ENCODE peak calls at places on chromosomes 5 and 9, in four cellular contexts. I, N, F and Y are unnamed samples.

GRCh38 chr9:137649553-137649952 is 30.7 kb downstream of the EHMT1 start:
- DNase-seq in I (no peak), N (no peak), F (no peak), Y (no peak)

GRCh38 chr9:89655990-89656657 is 51.3 kb downstream of the GADD45G start:
- DNase-seq in I (peak; percentile 73), N (no peak), F (peak; percentile 58), Y (no peak)

GRCh38 chr5:5062903-5063302 is 77.2 kb upstream of the ADAMTS16 start:
- DNase-seq in I (no peak), N (no peak), F (no peak), Y (no peak)

GRCh38 chr5:73296772-73297171 is 123.8 kb downstream of the TMEM174 start:
- DNase-seq in I (no peak), N (no peak), F (no peak), Y (no peak)

GRCh38 chr5:97998946-97999345 is 774.5 kb upstream of the RGMB start:
- DNase-seq in I (no peak), N (no peak), F (no peak), Y (no peak)

GRCh38 chr5:13866792-13867191 is 77.7 kb downstream of the DNAH5 start:
- DNase-seq in I (no peak), N (no peak), F (no peak), Y (no peak)

GRCh38 chr5:98492258-98492657 is 281.2 kb upstream of the RGMB start:
- DNase-seq in I (no peak), N (no peak), F (no peak), Y (no peak)

GRCh38 chr5:80701597-80701996 is 46.8 kb upstream of the DHFR start:
- DNase-seq in I (no peak), N (no peak), F (no peak), Y (no peak)

GRCh38 chr5:112793201-112793600 is 55.5 kb downstream of the APC start:
- DNase-seq in I (no peak), N (no peak), F (no peak), Y (no peak)

GRCh38 chr9:115220339-115221009 is 102.5 kb upstream of the TNC start:
- DNase-seq in I (no peak), N (no peak), F (no peak), Y (no peak)

GRCh38 chr9:117344892-117345660 is 69.8 kb downstream of the ASTN2 start:
- DNase-seq in I (no peak), N (no peak), F (no peak), Y (no peak)

GRCh38 chr5:174720066-174720611 is 4.2 kb upstream of the MSX2 start:
- DNase-seq in I (no peak), N (no peak), F (no peak), Y (no peak)

GRCh38 chr5:92917044-92917443 is 664.0 kb downstream of the NR2F1-AS1 start:
- DNase-seq in I (no peak), N (no peak), F (no peak), Y (no peak)

GRCh38 chr9:89796606-89797005 is 191.8 kb downstream of the GADD45G start:
- DNase-seq in I (no peak), N (no peak), F (no peak), Y (no peak)

GRCh38 chr5:53431665-53432064 is 48.8 kb upstream of the FST start:
- DNase-seq in I (no peak), N (no peak), F (no peak), Y (no peak)

GRCh38 chr9:100759166-100759565 is 181.3 kb downstream of the CAVIN4 start:
- DNase-seq in I (no peak), N (no peak), F (no peak), Y (no peak)

GRCh38 chr9:131837316-131837715 is 97.4 kb upstream of the RAPGEF1 start:
- DNase-seq in I (no peak), N (peak; percentile 55), F (peak; percentile 41), Y (no peak)

GRCh38 chr5:68141494-68141893 is 74.1 kb upstream of the PIK3R1 start:
- DNase-seq in I (no peak), N (no peak), F (no peak), Y (no peak)

GRCh38 chr5:175691761-175692160 is 33.9 kb downstream of the HRH2 start:
- DNase-seq in I (no peak), N (no peak), F (no peak), Y (no peak)

GRCh38 chr9:133703571-133704399 is 34.4 kb downstream of the SARDH start:
- DNase-seq in I (no peak), N (no peak), F (no peak), Y (no peak)

GRCh38 chr5:150434502-150434901 is 15.0 kb downstream of the RPS14 start:
- DNase-seq in I (no peak), N (no peak), F (no peak), Y (no peak)

GRCh38 chr5:56987171-56987570 is 35.2 kb upstream of the MIER3 start:
- DNase-seq in I (no peak), N (no peak), F (no peak), Y (no peak)

GRCh38 chr9:127505396-127506116 is 54.2 kb downstream of the LRSAM1 start:
- DNase-seq in I (no peak), N (peak; percentile 76), F (no peak), Y (no peak)

GRCh38 chr9:70962761-70963445 is 158.5 kb downstream of the TRPM3 start:
- DNase-seq in I (no peak), N (no peak), F (no peak), Y (no peak)

GRCh38 chr5:73899055-73899454 is 273.1 kb downstream of the ARHGEF28 start:
- DNase-seq in I (no peak), N (peak; percentile 68), F (no peak), Y (no peak)

GRCh38 chr9:6889868-6890267 is 132.1 kb downstream of the KDM4C start:
- DNase-seq in I (no peak), N (no peak), F (no peak), Y (no peak)

GRCh38 chr9:136223871-136224640 is 19.1 kb upstream of the LHX3 start:
- DNase-seq in I (no peak), N (no peak), F (no peak), Y (no peak)

GRCh38 chr9:116103976-116104820 is 49.4 kb upstream of the PAPPA start:
- DNase-seq in I (no peak), N (no peak), F (no peak), Y (no peak)

GRCh38 chr5:142544946-142545652 is 140.8 kb downstream of the FGF1 start:
- DNase-seq in I (no peak), N (no peak), F (no peak), Y (no peak)

GRCh38 chr5:15693036-15693728 is 193.2 kb downstream of the FBXL7 start:
- DNase-seq in I (no peak), N (no peak), F (no peak), Y (no peak)

GRCh38 chr5:42894057-42894456 is 82.4 kb upstream of the SELENOP start:
- DNase-seq in I (no peak), N (no peak), F (no peak), Y (no peak)

GRCh38 chr5:161544350-161544765 is 2.2 kb downstream of the GABRB2 start:
- DNase-seq in I (no peak), N (peak; percentile 54), F (peak; percentile 32), Y (no peak)

GRCh38 chr9:114914139-114914538 is 16.3 kb downstream of the TNFSF8 start:
- DNase-seq in I (no peak), N (no peak), F (no peak), Y (no peak)

GRCh38 chr5:82599030-82599429 is 320.9 kb upstream of the RPS23 start:
- DNase-seq in I (no peak), N (no peak), F (no peak), Y (no peak)

GRCh38 chr5:82594097-82594496 is 315.9 kb upstream of the RPS23 start:
- DNase-seq in I (no peak), N (no peak), F (no peak), Y (no peak)

GRCh38 chr5:82595083-82595482 is 316.9 kb upstream of the RPS23 start:
- DNase-seq in I (no peak), N (no peak), F (no peak), Y (no peak)

GRCh38 chr5:82599692-82600091 is 321.5 kb upstream of the RPS23 start:
- DNase-seq in I (no peak), N (no peak), F (no peak), Y (no peak)

DNA sequence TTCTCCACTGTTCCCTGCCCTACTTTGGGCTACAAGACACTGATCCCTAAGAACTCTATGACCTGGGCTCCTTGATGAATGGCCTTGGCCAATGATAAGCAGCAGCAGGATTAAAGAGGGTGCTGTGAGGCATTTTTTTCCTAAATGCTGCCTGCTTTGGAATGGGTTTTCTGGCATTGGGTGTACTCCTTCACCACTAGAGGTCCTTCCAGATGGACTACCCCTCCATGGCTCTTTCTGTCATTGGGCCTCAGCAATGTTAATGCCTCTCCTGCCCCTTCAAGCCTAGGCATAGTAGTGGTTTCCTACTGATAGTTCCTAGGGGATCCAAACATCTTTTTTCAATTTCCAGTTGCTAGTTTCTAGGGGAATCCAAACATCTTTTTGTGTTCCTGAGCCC is 319.3 kb upstream of the RPS23 start:
- DNase-seq in I (no peak), N (no peak), F (no peak), Y (no peak)
- TF ChIP-seq CTCF in I (no peak), N (peak; percentile 4), F (no peak), Y (peak; percentile 17)

DNA sequence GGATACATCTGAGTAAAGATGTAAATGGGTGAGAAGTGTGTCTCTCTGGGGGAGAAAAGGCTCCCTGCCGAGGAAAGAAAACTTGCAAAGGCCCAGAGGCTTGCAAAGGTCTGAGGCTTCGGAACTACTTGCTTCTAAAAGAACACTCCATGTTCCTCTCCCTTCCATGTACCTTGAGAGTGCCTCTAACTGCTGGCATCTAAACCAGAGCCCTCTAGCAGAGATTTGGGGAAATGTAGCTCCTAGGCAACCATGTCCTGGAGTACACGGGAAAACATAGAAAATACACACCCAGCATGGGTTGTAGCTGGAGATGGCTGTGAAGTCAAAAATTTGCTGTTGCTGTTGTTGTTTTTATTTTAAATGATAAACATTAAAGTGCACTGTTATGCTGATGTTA is 151.6 kb downstream of the SYK start:
- DNase-seq in I (no peak), N (no peak), F (no peak), Y (no peak)
- TF ChIP-seq CTCF in I (no peak), N (no peak), F (no peak), Y (peak; percentile 11)

GRCh38 chr9:33778700-33779351 is 16.5 kb upstream of the PRSS3 start:
- DNase-seq in I (peak; percentile 18), N (peak; percentile 76), F (peak; percentile 31), Y (no peak)
- TF ChIP-seq CTCF in I (peak; percentile 42), N (peak; percentile 76), F (peak; percentile 49), Y (peak; percentile 80)

DNA sequence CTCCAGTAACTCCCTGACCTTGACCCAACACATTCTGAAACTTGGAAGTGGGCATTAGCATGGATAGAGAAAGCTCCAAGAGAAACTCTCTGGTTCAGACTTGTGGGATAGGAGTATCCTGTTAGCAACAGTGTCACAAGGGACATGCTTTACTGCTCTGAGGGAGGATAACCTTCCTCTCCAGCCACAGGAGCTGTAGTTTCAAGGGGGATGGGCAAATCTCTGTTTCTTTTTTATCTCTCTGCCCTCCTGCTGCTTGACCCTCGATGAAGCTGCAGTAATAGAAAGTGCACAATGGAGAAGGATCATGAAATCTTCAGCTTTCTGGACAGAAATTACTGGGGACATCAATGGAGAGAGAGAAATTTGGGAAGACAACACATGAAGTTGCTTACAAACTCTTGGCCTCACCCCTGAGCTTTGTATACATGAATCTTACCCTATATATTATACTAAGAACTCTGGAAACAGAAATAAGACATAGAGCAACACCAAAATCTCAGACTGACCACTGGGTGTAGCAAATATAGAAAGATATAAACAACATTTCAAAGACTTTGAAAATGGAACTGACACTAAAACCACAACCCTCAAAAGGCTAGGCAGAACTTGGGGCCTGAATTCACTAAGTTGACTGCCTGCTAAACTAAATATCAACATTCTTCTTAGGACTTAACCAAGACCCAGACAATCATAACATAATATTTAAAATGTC is 471.0 kb upstream of the MEF2C start:
- DNase-seq in I (no peak), N (no peak), F (no peak), Y (no peak)
- TF ChIP-seq CTCF in I (no peak), N (no peak), F (no peak), Y (no peak)